ENCODE peak calls at places on chromosomes 4 and X, in seven cellular contexts. E is cardiac muscle cell, G is progenitor cell of endocrine pancreas, P is astrocyte, Z is endodermal cell, L is MM.1S, J is HCT116. O is an unnamed sample.

GRCh38 chrX:106862972-106863688 is 40.0 kb downstream of the RIPPLY1 start:
- DNase-seq in E (peak), G (no peak), P (no peak), Z (peak), L (peak), J (peak), O (no peak)

GRCh38 chr4:154277164-154277563 is 214.4 kb downstream of the DCHS2 start:
- DNase-seq in E (no peak), G (no peak), P (peak), Z (peak), L (no peak), J (no peak), O (no peak)

GRCh38 chrX:111868726-111869638 is 7.0 kb upstream of the TRPC5OS start:
- DNase-seq in E (peak), G (no peak), P (no peak), Z (peak), L (peak), J (no peak), O (no peak)

GRCh38 chr4:6469898-6470501 is 2.4 kb downstream of the PPP2R2C start:
- DNase-seq in E (no peak), G (peak), P (no peak), Z (no peak), L (no peak), J (no peak), O (no peak)

GRCh38 chr4:54929459-54929858 is 195.9 kb downstream of the KDR start:
- DNase-seq in E (no peak), G (no peak), P (no peak), Z (no peak), L (no peak), J (no peak), O (no peak)

GRCh38 chr4:2180410-2180809 is 61.5 kb downstream of the HAUS3 start:
- DNase-seq in E (no peak), G (no peak), P (no peak), Z (no peak), L (no peak), J (no peak), O (no peak)

GRCh38 chr4:190019023-190019858 is 7.8 kb downstream of the FRG2 start:
- DNase-seq in E (no peak), G (no peak), P (no peak), Z (peak), L (no peak), J (no peak), O (no peak)

GRCh38 chrX:131063613-131064012 is 5.5 kb downstream of the ARHGAP36 start:
- DNase-seq in E (no peak), G (no peak), P (no peak), Z (no peak), L (no peak), J (no peak), O (no peak)

GRCh38 chr4:89111833-89112563 is 665 bp downstream of the TIGD2 start:
- DNase-seq in E (peak), G (no peak), P (peak), Z (no peak), L (peak), J (no peak), O (no peak)

DNA sequence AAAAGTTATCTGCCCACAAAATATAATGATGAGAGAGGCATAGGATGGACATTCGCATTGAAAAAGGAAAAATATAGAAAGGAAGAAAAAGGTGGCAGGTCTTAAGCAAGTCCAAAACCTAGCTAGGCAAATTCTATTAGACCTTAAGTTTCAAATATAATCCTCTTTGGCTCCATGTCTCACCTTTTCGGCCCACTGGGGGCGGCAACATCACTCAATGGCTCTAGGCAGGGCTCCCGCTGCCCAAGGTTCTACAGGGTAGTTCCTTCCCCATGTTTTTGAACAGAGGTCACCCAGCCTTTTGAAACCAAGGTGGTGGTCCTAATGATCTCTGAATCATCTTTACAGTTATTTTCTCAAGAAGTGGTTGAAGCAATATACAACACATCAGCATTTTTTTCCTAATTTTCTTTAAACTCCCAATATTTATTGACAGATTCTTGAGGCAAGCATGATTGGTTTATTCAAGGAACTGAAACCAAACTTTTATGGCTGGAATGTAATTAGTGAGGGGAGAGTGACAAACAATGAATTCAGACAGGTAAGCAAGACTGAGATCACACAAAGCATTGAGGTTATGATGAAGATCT is 309.4 kb downstream of the ANTXR2 start:
- DNase-seq in E (no peak), G (no peak), P (no peak), Z (peak), L (no peak), J (no peak), O (no peak)
- TF ChIP-seq CTCF in E (no peak), G (no peak), P (no peak), Z (peak), L (no peak), J (no peak), O (no peak)

GRCh38 chr4:34721835-34722234 is 1522.5 kb downstream of the ARAP2 start:
- DNase-seq in E (no peak), G (no peak), P (no peak), Z (no peak), L (no peak), J (no peak), O (no peak)

GRCh38 chr4:34723606-34724005 is 1520.7 kb downstream of the ARAP2 start:
- DNase-seq in E (no peak), G (no peak), P (peak), Z (no peak), L (no peak), J (no peak), O (no peak)

DNA sequence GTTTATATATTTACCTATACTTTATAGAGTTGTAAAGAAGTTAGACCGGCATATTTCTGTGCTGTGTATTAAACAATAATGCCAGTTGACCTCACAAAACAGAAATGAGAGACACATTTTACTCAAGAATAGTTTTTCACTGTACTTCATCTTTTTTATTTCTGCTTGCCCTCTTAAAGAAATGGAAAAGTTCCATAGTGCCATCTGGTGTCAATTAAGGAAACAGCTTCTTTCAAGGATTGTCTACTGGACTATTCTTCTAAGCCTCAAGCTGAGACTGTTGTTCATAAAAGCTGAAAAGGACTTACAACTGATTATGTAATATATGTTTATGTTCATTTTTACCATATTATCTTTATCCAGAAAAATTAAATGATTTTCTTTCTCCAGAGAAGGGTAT is 1523.8 kb downstream of the ARAP2 start:
- DNase-seq in E (peak), G (no peak), P (peak), Z (no peak), L (peak), J (peak), O (no peak)
- TF ChIP-seq CTCF in E (peak), G (peak), P (peak), Z (peak), L (peak), J (peak), O (no peak)

DNA sequence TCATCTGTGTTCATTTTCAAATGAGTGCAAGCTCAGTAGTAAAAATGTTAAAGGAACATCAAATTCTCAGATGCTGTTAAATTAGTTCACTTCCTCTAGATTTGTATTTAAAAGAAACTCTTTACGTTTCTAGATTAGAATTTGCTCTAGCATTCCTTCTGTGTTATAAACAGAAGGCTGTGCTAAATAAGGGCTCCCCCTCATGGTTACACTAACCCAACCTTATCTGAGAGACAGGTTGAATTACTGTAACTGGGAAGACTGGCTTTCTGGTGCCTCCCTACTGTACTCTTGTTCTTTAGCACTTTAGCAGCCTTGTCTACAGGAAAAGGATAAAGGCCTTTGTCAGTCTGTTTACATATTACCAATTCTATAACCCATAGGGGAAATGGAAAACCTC is 56.8 kb downstream of the RXFP1 start:
- DNase-seq in E (peak), G (no peak), P (peak), Z (no peak), L (peak), J (peak), O (no peak)
- TF ChIP-seq CTCF in E (peak), G (no peak), P (peak), Z (peak), L (peak), J (peak), O (no peak)

GRCh38 chrX:20244936-20245335 is 21.8 kb downstream of the RPS6KA3 start:
- DNase-seq in E (peak), G (no peak), P (peak), Z (no peak), L (no peak), J (no peak), O (no peak)
- TF ChIP-seq CTCF in E (no peak), G (no peak), P (no peak), Z (no peak), L (no peak), J (no peak), O (no peak)